ENCODE peak calls at places on chromosomes 1 and 21, in eight cellular contexts. Z is stimulated activated naive CD4-positive, alpha-beta T cell; T is spleen; O is NCI-H1048; C is heart left ventricle; Y is NCI-H1105 treated with DMSO at 0.1 percent for 48 hours; J is transverse colon; X is B cell. M is an unnamed sample.

GRCh38 chr1:67642694-67643093 is 42.3 kb upstream of the GADD45A start:
- DNase-seq in Y (no peak), C (no peak), O (no peak), T (no peak), J (no peak), Z (no peak), X (no peak), M (no peak)

GRCh38 chr1:13593511-13594131 is 10.0 kb downstream of the PDPN start:
- DNase-seq in T (no peak), X (no peak), J (peak), C (peak), O (no peak), Y (no peak), Z (no peak), M (no peak)

GRCh38 chr1:227318003-227318851 is at the start of gene CDC42BPA:
- DNase-seq in J (peak), O (peak), T (peak), X (no peak), C (peak), Z (peak), Y (peak), M (peak)

GRCh38 chr21:39911792-39912191 is 44.6 kb downstream of the PCP4 start:
- DNase-seq in X (no peak), O (no peak), Y (peak), C (no peak), Z (no peak), J (no peak), T (no peak), M (no peak)

GRCh38 chr1:15322648-15323350 is 75.8 kb downstream of the FHAD1 start:
- DNase-seq in T (no peak), Z (no peak), O (no peak), C (peak), X (no peak), J (peak), Y (no peak), M (no peak)

GRCh38 chr1:241736387-241736786 is 84.3 kb downstream of the WDR64 start:
- DNase-seq in C (no peak), Z (no peak), O (no peak), Y (no peak), X (no peak), J (no peak), T (no peak), M (no peak)

GRCh38 chr1:53878492-53879105 is 11.0 kb downstream of the YIPF1 start:
- DNase-seq in X (no peak), T (no peak), C (no peak), J (no peak), O (no peak), Z (no peak), Y (peak), M (no peak)

GRCh38 chr1:25019351-25020172 is 89.5 kb upstream of the RUNX3 start:
- DNase-seq in Y (no peak), Z (no peak), X (peak), T (no peak), O (no peak), C (no peak), J (peak), M (no peak)

GRCh38 chr1:42319871-42320484 is 15.1 kb downstream of the FOXJ3 start:
- DNase-seq in Y (no peak), T (no peak), Z (peak), C (no peak), O (no peak), J (peak), X (no peak), M (no peak)

GRCh38 chr21:45074818-45075605 is 632 bp downstream of the ADARB1 start:
- DNase-seq in J (no peak), T (peak), Y (peak), X (no peak), C (no peak), Z (peak), O (no peak), M (peak)

GRCh38 chr1:49197081-49197480 is 420.4 kb upstream of the BEND5 start:
- DNase-seq in X (no peak), T (no peak), J (no peak), C (no peak), O (no peak), Z (no peak), Y (no peak), M (no peak)

GRCh38 chr1:162404550-162405160 is 7.3 kb downstream of the SH2D1B start:
- DNase-seq in C (no peak), O (no peak), J (no peak), Y (no peak), Z (no peak), X (no peak), T (no peak), M (no peak)